ENCODE peak calls at places on chromosomes 16 and 17, in ten cellular contexts. C is epithelial cell of proximal tubule; K is endodermal cell; W is esophagus squamous epithelium; Y is NCI-H510A; Z is dorsolateral prefrontal cortex; A is heart left ventricle; O is activated CD4-positive, alpha-beta T cell treated with anti-CD3 and anti-CD28 coated beads, Interleukin-2, amount 50 U/mL, for 1 hour; T is cerebellar cortex; X is stimulated activated CD8-positive, alpha-beta memory T cell treated with anti-CD3 and anti-CD28 coated beads, Interleukin-4, amount 100 ng/mL, for 1 hour. N is an unnamed sample.

GRCh38 chr16:9138731-9139501 is 47.5 kb downstream of the HAPSTR1 start:
- DNase-seq in C (no peak), K (peak; percentile 94), W (no peak), Y (no peak), Z (peak; percentile 75), A (peak; percentile 84), O (peak; percentile 63), T (peak; percentile 77), X (peak; percentile 19), N (peak; percentile 32)

GRCh38 chr16:87926246-87927194 is 9.8 kb downstream of the CA5A start:
- DNase-seq in C (no peak), K (no peak), W (no peak), Y (peak; percentile 63), Z (no peak), A (no peak), O (no peak), T (no peak), X (no peak), N (no peak)

GRCh38 chr17:681738-682137 is 32.9 kb downstream of the VPS53 start:
- DNase-seq in C (no peak), K (no peak), W (no peak), Y (no peak), Z (no peak), A (no peak), O (no peak), T (no peak), X (no peak), N (no peak)

GRCh38 chr16:68756250-68757051 is 19.4 kb downstream of the CDH1 start:
- DNase-seq in C (no peak), K (no peak), W (no peak), Y (peak; percentile 89), Z (no peak), A (no peak), O (peak; percentile 10), T (no peak), X (no peak), N (peak; percentile 69)

GRCh38 chr17:42458497-42459255 is at the start of gene ATP6V0A1:
- DNase-seq in C (no peak), K (peak; percentile 99), W (peak; percentile 43), Y (peak; percentile 85), Z (peak; percentile 97), A (peak; percentile 98), O (peak; percentile 83), T (peak; percentile 95), X (peak; percentile 60), N (peak; percentile 93)

GRCh38 chr17:56742601-56743000 is 91.1 kb downstream of the C17orf67 start:
- DNase-seq in C (no peak), K (no peak), W (no peak), Y (no peak), Z (no peak), A (no peak), O (no peak), T (no peak), X (no peak), N (no peak)

GRCh38 chr16:86534779-86535605 is 20.0 kb downstream of the MTHFSD start:
- DNase-seq in C (no peak), K (no peak), W (no peak), Y (no peak), Z (no peak), A (no peak), O (no peak), T (no peak), X (no peak), N (no peak)

GRCh38 chr17:73548620-73549311 is 95.5 kb downstream of the SDK2 start:
- DNase-seq in C (no peak), K (no peak), W (no peak), Y (no peak), Z (no peak), A (peak; percentile 53), O (no peak), T (no peak), X (no peak), N (no peak)

GRCh38 chr17:1713878-1714487 is 3.8 kb upstream of the TLCD2 start:
- DNase-seq in C (no peak), K (peak; percentile 94), W (no peak), Y (peak; percentile 22), Z (no peak), A (no peak), O (no peak), T (peak; percentile 82), X (no peak), N (peak; percentile 49)

GRCh38 chr17:49249292-49249794 is 18.8 kb upstream of the PHOSPHO1 start:
- DNase-seq in C (no peak), K (no peak), W (no peak), Y (no peak), Z (no peak), A (peak; percentile 71), O (no peak), T (no peak), X (no peak), N (no peak)